ENCODE peak calls at places on chromosomes 3 and 15, in eight cellular contexts. One of them, this sample, is unnamed.

GRCh38 chr15:65583701-65584100 is 27.2 kb downstream of the INTS14 start:
- DNase-seq in B cell: peak
- DNase-seq in ELF-1: no peak
- DNase-seq in choroid plexus epithelial cell: peak
- DNase-seq in Panc1: no peak
- DNase-seq in AG10803: peak
- DNase-seq in NCI-H1105: peak
- DNase-seq in GM10248: peak
- DNase-seq in this sample: peak

GRCh38 chr3:14299767-14300166 is 102.6 kb upstream of the SLC6A6 start:
- DNase-seq in GM10248: peak
- DNase-seq in Panc1: no peak
- DNase-seq in B cell: no peak
- DNase-seq in NCI-H1105: no peak
- DNase-seq in choroid plexus epithelial cell: no peak
- DNase-seq in AG10803: no peak
- DNase-seq in ELF-1: no peak
- DNase-seq in this sample: no peak

GRCh38 chr3:144652573-144652972 is 681.0 kb downstream of the DIPK2A start:
- DNase-seq in GM10248: no peak
- DNase-seq in Panc1: no peak
- DNase-seq in choroid plexus epithelial cell: peak
- DNase-seq in ELF-1: no peak
- DNase-seq in AG10803: peak
- DNase-seq in B cell: no peak
- DNase-seq in NCI-H1105: no peak
- DNase-seq in this sample: peak

GRCh38 chr3:24678441-24678865 is 183.8 kb upstream of the THRB start:
- DNase-seq in NCI-H1105: no peak
- DNase-seq in ELF-1: no peak
- DNase-seq in Panc1: no peak
- DNase-seq in choroid plexus epithelial cell: peak
- DNase-seq in AG10803: peak
- DNase-seq in GM10248: no peak
- DNase-seq in B cell: no peak
- DNase-seq in this sample: peak

GRCh38 chr3:18386274-18386673 is 38.9 kb downstream of the SATB1 start:
- DNase-seq in B cell: no peak
- DNase-seq in AG10803: no peak
- DNase-seq in ELF-1: no peak
- DNase-seq in Panc1: no peak
- DNase-seq in NCI-H1105: no peak
- DNase-seq in choroid plexus epithelial cell: no peak
- DNase-seq in GM10248: no peak
- DNase-seq in this sample: no peak

GRCh38 chr3:193970773-193971206 is 165.2 kb upstream of the HES1 start:
- DNase-seq in NCI-H1105: no peak
- DNase-seq in Panc1: no peak
- DNase-seq in AG10803: no peak
- DNase-seq in GM10248: no peak
- DNase-seq in ELF-1: no peak
- DNase-seq in choroid plexus epithelial cell: peak
- DNase-seq in B cell: no peak
- DNase-seq in this sample: no peak

GRCh38 chr3:127820221-127820870 is 2.0 kb downstream of the MGLL start:
- DNase-seq in choroid plexus epithelial cell: peak
- DNase-seq in B cell: no peak
- DNase-seq in GM10248: no peak
- DNase-seq in Panc1: no peak
- DNase-seq in ELF-1: no peak
- DNase-seq in AG10803: peak
- DNase-seq in NCI-H1105: no peak
- DNase-seq in this sample: peak

GRCh38 chr3:141710888-141711616 is 27.0 kb upstream of the RNF7 start:
- DNase-seq in AG10803: peak
- DNase-seq in B cell: no peak
- DNase-seq in choroid plexus epithelial cell: peak
- DNase-seq in ELF-1: no peak
- DNase-seq in Panc1: no peak
- DNase-seq in NCI-H1105: no peak
- DNase-seq in GM10248: no peak
- DNase-seq in this sample: peak

GRCh38 chr15:36778516-36778915 is 199.1 kb downstream of the CDIN1 start:
- DNase-seq in B cell: no peak
- DNase-seq in choroid plexus epithelial cell: no peak
- DNase-seq in GM10248: no peak
- DNase-seq in ELF-1: no peak
- DNase-seq in NCI-H1105: no peak
- DNase-seq in AG10803: peak
- DNase-seq in Panc1: no peak
- DNase-seq in this sample: peak

GRCh38 chr3:46449755-46450552 is 14.8 kb downstream of the LTF start:
- DNase-seq in Panc1: no peak
- DNase-seq in ELF-1: no peak
- DNase-seq in GM10248: no peak
- DNase-seq in NCI-H1105: no peak
- DNase-seq in B cell: no peak
- DNase-seq in choroid plexus epithelial cell: peak
- DNase-seq in AG10803: peak
- DNase-seq in this sample: peak

GRCh38 chr3:105518806-105519418 is 152.2 kb downstream of the ALCAM start:
- DNase-seq in Panc1: peak
- DNase-seq in GM10248: peak
- DNase-seq in AG10803: peak
- DNase-seq in choroid plexus epithelial cell: peak
- DNase-seq in NCI-H1105: peak
- DNase-seq in B cell: peak
- DNase-seq in ELF-1: peak
- DNase-seq in this sample: peak

GRCh38 chr3:8885806-8886205 is 77.5 kb downstream of the RAD18 start:
- DNase-seq in NCI-H1105: no peak
- DNase-seq in GM10248: no peak
- DNase-seq in AG10803: no peak
- DNase-seq in Panc1: no peak
- DNase-seq in ELF-1: no peak
- DNase-seq in B cell: no peak
- DNase-seq in choroid plexus epithelial cell: no peak
- DNase-seq in this sample: peak

This sample was measured in GM23248.